ENCODE peak calls at places on chromosomes 6 and 20, in nine cellular contexts. One of them, this sample, is unnamed.

GRCh38 chr6:72424476-72424875 is 197.4 kb upstream of the KCNQ5 start:
- DNase-seq in kidney epithelial cell: no peak
- DNase-seq in AG10803: no peak
- DNase-seq in lower lobe of right lung: no peak
- DNase-seq in psoas muscle: no peak
- DNase-seq in uterus: no peak
- DNase-seq in neural progenitor cell: no peak
- DNase-seq in mucosa of descending colon: no peak
- DNase-seq in cardiac muscle cell: no peak
- DNase-seq in this sample: no peak

GRCh38 chr20:4519530-4519929 is 202.2 kb upstream of the PRND start:
- DNase-seq in kidney epithelial cell: no peak
- DNase-seq in AG10803: no peak
- DNase-seq in lower lobe of right lung: peak; percentile 46
- DNase-seq in psoas muscle: no peak
- DNase-seq in uterus: no peak
- DNase-seq in neural progenitor cell: peak; percentile 57
- DNase-seq in mucosa of descending colon: no peak
- DNase-seq in cardiac muscle cell: peak; percentile 45
- DNase-seq in this sample: no peak

GRCh38 chr6:136920858-136921520 is 1.1 kb upstream of the SLC35D3 start:
- DNase-seq in kidney epithelial cell: no peak
- DNase-seq in AG10803: no peak
- DNase-seq in lower lobe of right lung: no peak
- DNase-seq in psoas muscle: no peak
- DNase-seq in uterus: no peak
- DNase-seq in neural progenitor cell: peak; percentile 42
- DNase-seq in mucosa of descending colon: peak; percentile 54
- DNase-seq in cardiac muscle cell: peak; percentile 10
- DNase-seq in this sample: no peak

GRCh38 chr6:80151641-80152040 is 45.2 kb downstream of the BCKDHB start:
- DNase-seq in kidney epithelial cell: no peak
- DNase-seq in AG10803: no peak
- DNase-seq in lower lobe of right lung: no peak
- DNase-seq in psoas muscle: no peak
- DNase-seq in uterus: no peak
- DNase-seq in neural progenitor cell: peak; percentile 45
- DNase-seq in mucosa of descending colon: no peak
- DNase-seq in cardiac muscle cell: no peak
- DNase-seq in this sample: no peak

GRCh38 chr6:163634514-163635171 is 220.1 kb downstream of the QKI start:
- DNase-seq in kidney epithelial cell: no peak
- DNase-seq in AG10803: no peak
- DNase-seq in lower lobe of right lung: no peak
- DNase-seq in psoas muscle: no peak
- DNase-seq in uterus: no peak
- DNase-seq in neural progenitor cell: no peak
- DNase-seq in mucosa of descending colon: no peak
- DNase-seq in cardiac muscle cell: no peak
- DNase-seq in this sample: no peak

GRCh38 chr6:12479885-12480284 is 189.7 kb downstream of the EDN1 start:
- DNase-seq in kidney epithelial cell: no peak
- DNase-seq in AG10803: peak; percentile 62
- DNase-seq in lower lobe of right lung: no peak
- DNase-seq in psoas muscle: no peak
- DNase-seq in uterus: no peak
- DNase-seq in neural progenitor cell: no peak
- DNase-seq in mucosa of descending colon: no peak
- DNase-seq in cardiac muscle cell: no peak
- DNase-seq in this sample: peak; percentile 65

GRCh38 chr6:28488916-28489365 is 26.7 kb downstream of the GPX6 start:
- DNase-seq in kidney epithelial cell: no peak
- DNase-seq in AG10803: peak; percentile 73
- DNase-seq in lower lobe of right lung: no peak
- DNase-seq in psoas muscle: no peak
- DNase-seq in uterus: peak; percentile 60
- DNase-seq in neural progenitor cell: peak; percentile 70
- DNase-seq in mucosa of descending colon: no peak
- DNase-seq in cardiac muscle cell: peak; percentile 32
- DNase-seq in this sample: peak; percentile 40

GRCh38 chr20:59632426-59633113 is 28.2 kb downstream of the PHACTR3 start:
- DNase-seq in kidney epithelial cell: no peak
- DNase-seq in AG10803: no peak
- DNase-seq in lower lobe of right lung: no peak
- DNase-seq in psoas muscle: no peak
- DNase-seq in uterus: no peak
- DNase-seq in neural progenitor cell: no peak
- DNase-seq in mucosa of descending colon: no peak
- DNase-seq in cardiac muscle cell: no peak
- DNase-seq in this sample: no peak

GRCh38 chr20:47768016-47768953 is 17.0 kb downstream of the SULF2 start:
- DNase-seq in kidney epithelial cell: no peak
- DNase-seq in AG10803: no peak
- DNase-seq in lower lobe of right lung: peak; percentile 82
- DNase-seq in psoas muscle: no peak
- DNase-seq in uterus: no peak
- DNase-seq in neural progenitor cell: no peak
- DNase-seq in mucosa of descending colon: peak; percentile 81
- DNase-seq in cardiac muscle cell: no peak
- DNase-seq in this sample: no peak

GRCh38 chr6:33413601-33414120 is 2.8 kb downstream of the PHF1 start:
- DNase-seq in kidney epithelial cell: no peak
- DNase-seq in AG10803: no peak
- DNase-seq in lower lobe of right lung: no peak
- DNase-seq in psoas muscle: no peak
- DNase-seq in uterus: no peak
- DNase-seq in neural progenitor cell: no peak
- DNase-seq in mucosa of descending colon: no peak
- DNase-seq in cardiac muscle cell: no peak
- DNase-seq in this sample: no peak

GRCh38 chr20:2364014-2364413 is 16.7 kb upstream of the TGM6 start:
- DNase-seq in kidney epithelial cell: no peak
- DNase-seq in AG10803: peak; percentile 42
- DNase-seq in lower lobe of right lung: no peak
- DNase-seq in psoas muscle: no peak
- DNase-seq in uterus: no peak
- DNase-seq in neural progenitor cell: no peak
- DNase-seq in mucosa of descending colon: no peak
- DNase-seq in cardiac muscle cell: no peak
- DNase-seq in this sample: peak; percentile 16

GRCh38 chr6:84791233-84791632 is 26.8 kb upstream of the TBX18 start:
- DNase-seq in kidney epithelial cell: no peak
- DNase-seq in AG10803: peak; percentile 15
- DNase-seq in lower lobe of right lung: no peak
- DNase-seq in psoas muscle: no peak
- DNase-seq in uterus: no peak
- DNase-seq in neural progenitor cell: no peak
- DNase-seq in mucosa of descending colon: no peak
- DNase-seq in cardiac muscle cell: no peak
- DNase-seq in this sample: no peak

GRCh38 chr6:91299544-91300491 is 712.9 kb upstream of the MAP3K7 start:
- DNase-seq in kidney epithelial cell: peak; percentile 86
- DNase-seq in AG10803: no peak
- DNase-seq in lower lobe of right lung: no peak
- DNase-seq in psoas muscle: peak; percentile 10
- DNase-seq in uterus: no peak
- DNase-seq in neural progenitor cell: peak; percentile 81
- DNase-seq in mucosa of descending colon: no peak
- DNase-seq in cardiac muscle cell: no peak
- DNase-seq in this sample: peak; percentile 44

GRCh38 chr6:70315096-70315751 is 12.3 kb upstream of the COL9A1 start:
- DNase-seq in kidney epithelial cell: no peak
- DNase-seq in AG10803: no peak
- DNase-seq in lower lobe of right lung: no peak
- DNase-seq in psoas muscle: no peak
- DNase-seq in uterus: no peak
- DNase-seq in neural progenitor cell: no peak
- DNase-seq in mucosa of descending colon: no peak
- DNase-seq in cardiac muscle cell: no peak
- DNase-seq in this sample: no peak
- H3K4me3 ChIP-seq in kidney epithelial cell: no peak overlapping the region
- H3K4me3 ChIP-seq in AG10803: no peak overlapping the region
- H3K4me3 ChIP-seq in lower lobe of right lung: no peak overlapping the region
- H3K4me3 ChIP-seq in psoas muscle: no peak overlapping the region
- H3K4me3 ChIP-seq in uterus: no peak overlapping the region
- H3K4me3 ChIP-seq in neural progenitor cell: no peak overlapping the region
- H3K4me3 ChIP-seq in mucosa of descending colon: no peak overlapping the region
- H3K4me3 ChIP-seq in cardiac muscle cell: no peak overlapping the region
- H3K4me3 ChIP-seq in this sample: no peak overlapping the region

DNA sequence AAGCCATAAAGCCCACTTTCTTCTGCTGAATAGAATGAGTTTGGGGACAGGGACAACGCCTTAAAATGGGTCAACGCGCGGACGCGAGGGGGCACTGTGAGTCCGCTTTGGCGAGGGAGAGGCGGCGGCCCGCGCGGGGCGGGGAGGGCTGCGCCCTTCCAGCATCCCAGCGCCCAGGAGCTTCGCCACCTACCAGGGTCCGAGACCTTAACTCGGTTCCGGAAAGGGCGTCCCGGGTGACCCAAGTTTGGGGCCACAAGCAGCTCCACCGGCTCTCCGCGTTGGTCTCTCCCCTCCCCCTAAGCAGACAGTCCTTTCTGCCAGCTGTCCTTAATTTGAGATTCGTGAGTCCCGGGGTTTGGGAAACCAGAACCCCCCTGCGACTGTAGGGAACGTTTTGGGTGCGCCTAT is 1.8 kb upstream of the SAMD5 start:
- DNase-seq in kidney epithelial cell: no peak
- DNase-seq in AG10803: peak; percentile 29
- DNase-seq in lower lobe of right lung: peak; percentile 71
- DNase-seq in psoas muscle: peak; percentile 70
- DNase-seq in uterus: peak; percentile 66
- DNase-seq in neural progenitor cell: peak; percentile 84
- DNase-seq in mucosa of descending colon: peak; percentile 75
- DNase-seq in cardiac muscle cell: peak; percentile 78
- DNase-seq in this sample: no peak
- TF ChIP-seq CTCF in kidney epithelial cell: peak; percentile 83
- TF ChIP-seq CTCF in AG10803: peak; percentile 65
- TF ChIP-seq CTCF in lower lobe of right lung: peak; percentile 78
- TF ChIP-seq CTCF in psoas muscle: peak; percentile 86
- TF ChIP-seq CTCF in uterus: peak; percentile 85
- TF ChIP-seq CTCF in neural progenitor cell: peak; percentile 92
- TF ChIP-seq CTCF in mucosa of descending colon: peak; percentile 58
- TF ChIP-seq CTCF in cardiac muscle cell: peak; percentile 80
- TF ChIP-seq CTCF in this sample: peak; percentile 87

GRCh38 chr20:50533061-50533460 is 22.9 kb downstream of the PTPN1 start:
- DNase-seq in kidney epithelial cell: no peak
- DNase-seq in AG10803: no peak
- DNase-seq in lower lobe of right lung: no peak
- DNase-seq in psoas muscle: no peak
- DNase-seq in uterus: no peak
- DNase-seq in neural progenitor cell: no peak
- DNase-seq in mucosa of descending colon: no peak
- DNase-seq in cardiac muscle cell: no peak
- DNase-seq in this sample: no peak

GRCh38 chr20:50534567-50534966 is 24.4 kb downstream of the PTPN1 start:
- DNase-seq in kidney epithelial cell: no peak
- DNase-seq in AG10803: peak; percentile 91
- DNase-seq in lower lobe of right lung: no peak
- DNase-seq in psoas muscle: peak; percentile 30
- DNase-seq in uterus: no peak
- DNase-seq in neural progenitor cell: no peak
- DNase-seq in mucosa of descending colon: no peak
- DNase-seq in cardiac muscle cell: no peak
- DNase-seq in this sample: peak; percentile 36

GRCh38 chr20:50535162-50535561 is 25.0 kb downstream of the PTPN1 start:
- DNase-seq in kidney epithelial cell: no peak
- DNase-seq in AG10803: no peak
- DNase-seq in lower lobe of right lung: no peak
- DNase-seq in psoas muscle: no peak
- DNase-seq in uterus: no peak
- DNase-seq in neural progenitor cell: no peak
- DNase-seq in mucosa of descending colon: no peak
- DNase-seq in cardiac muscle cell: no peak
- DNase-seq in this sample: no peak

GRCh38 chr20:50533464-50533863 is 23.3 kb downstream of the PTPN1 start:
- DNase-seq in kidney epithelial cell: no peak
- DNase-seq in AG10803: no peak
- DNase-seq in lower lobe of right lung: no peak
- DNase-seq in psoas muscle: no peak
- DNase-seq in uterus: no peak
- DNase-seq in neural progenitor cell: no peak
- DNase-seq in mucosa of descending colon: no peak
- DNase-seq in cardiac muscle cell: no peak
- DNase-seq in this sample: no peak

DNA sequence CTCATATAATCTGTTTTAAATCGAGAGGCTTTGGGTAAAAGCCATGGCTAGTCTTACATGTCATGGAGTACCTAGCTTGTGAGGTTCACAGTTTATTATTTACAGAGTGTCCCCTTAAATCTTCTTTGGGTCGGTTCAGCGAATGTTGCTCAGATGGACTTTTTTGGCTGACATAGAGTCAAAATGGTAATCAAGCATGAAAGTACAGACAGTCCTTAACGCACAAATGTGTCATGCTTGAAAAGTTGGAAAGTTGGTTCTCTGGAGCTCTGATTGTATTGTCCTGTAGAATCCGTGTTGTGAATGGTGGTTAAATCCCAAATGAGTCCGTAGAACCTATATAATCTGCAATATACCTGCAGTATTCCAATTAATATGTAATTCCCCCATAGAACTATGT is 22.0 kb downstream of the PTPN1 start:
- DNase-seq in kidney epithelial cell: no peak
- DNase-seq in AG10803: no peak
- DNase-seq in lower lobe of right lung: no peak
- DNase-seq in psoas muscle: no peak
- DNase-seq in uterus: no peak
- DNase-seq in neural progenitor cell: no peak
- DNase-seq in mucosa of descending colon: no peak
- DNase-seq in cardiac muscle cell: no peak
- DNase-seq in this sample: no peak
- H3K4me3 ChIP-seq in kidney epithelial cell: no peak overlapping the region
- H3K4me3 ChIP-seq in AG10803: no peak overlapping the region
- H3K4me3 ChIP-seq in lower lobe of right lung: no peak overlapping the region
- H3K4me3 ChIP-seq in psoas muscle: no peak overlapping the region
- H3K4me3 ChIP-seq in uterus: no peak overlapping the region
- H3K4me3 ChIP-seq in neural progenitor cell: no peak overlapping the region
- H3K4me3 ChIP-seq in mucosa of descending colon: no peak overlapping the region
- H3K4me3 ChIP-seq in cardiac muscle cell: no peak overlapping the region
- H3K4me3 ChIP-seq in this sample: no peak overlapping the region

DNA sequence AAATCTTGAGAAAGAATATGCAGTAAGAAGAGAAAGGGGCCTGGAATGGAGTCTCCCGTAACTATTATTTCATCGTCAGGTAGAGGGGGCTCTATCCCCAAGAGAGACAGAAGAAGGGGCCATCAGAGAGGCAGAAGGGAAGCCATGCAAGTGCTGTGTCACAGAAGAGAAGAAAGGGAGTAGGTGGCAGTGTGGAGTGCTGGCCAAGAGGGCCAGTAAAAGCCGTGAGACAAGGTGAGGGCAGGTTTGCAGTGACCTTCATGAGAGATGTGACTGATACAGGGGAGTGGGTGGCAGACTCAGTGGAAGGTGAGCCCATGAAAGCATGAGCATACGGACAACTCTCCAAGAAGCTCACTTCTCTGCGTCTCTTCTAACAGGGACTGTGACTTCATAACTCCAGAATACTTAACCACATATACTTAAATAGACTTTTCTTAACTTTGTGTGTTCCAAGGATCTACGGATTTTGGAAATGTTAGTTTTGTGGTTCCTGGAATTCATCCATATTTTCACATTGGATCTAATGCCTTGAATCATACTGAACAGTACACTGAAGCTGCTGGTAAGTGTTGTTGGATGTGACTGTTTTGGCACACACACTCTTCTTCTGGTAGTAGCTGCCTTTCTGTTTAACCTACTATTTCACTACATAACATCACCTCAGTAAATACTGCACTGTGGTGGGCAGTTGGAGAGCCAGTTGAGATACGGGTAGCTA is 15.6 kb downstream of the PM20D2 start:
- DNase-seq in kidney epithelial cell: no peak
- DNase-seq in AG10803: no peak
- DNase-seq in lower lobe of right lung: no peak
- DNase-seq in psoas muscle: no peak
- DNase-seq in uterus: no peak
- DNase-seq in neural progenitor cell: peak; percentile 42
- DNase-seq in mucosa of descending colon: no peak
- DNase-seq in cardiac muscle cell: no peak
- DNase-seq in this sample: no peak
- TF ChIP-seq CTCF in kidney epithelial cell: no peak
- TF ChIP-seq CTCF in AG10803: no peak
- TF ChIP-seq CTCF in lower lobe of right lung: no peak
- TF ChIP-seq CTCF in psoas muscle: no peak
- TF ChIP-seq CTCF in uterus: no peak
- TF ChIP-seq CTCF in neural progenitor cell: peak; percentile 38
- TF ChIP-seq CTCF in mucosa of descending colon: no peak
- TF ChIP-seq CTCF in cardiac muscle cell: no peak
- TF ChIP-seq CTCF in this sample: no peak

This sample was measured in AG04449.